ENCODE peak calls at places on chromosomes 12 and 14, in seven cellular contexts. H is ovary; S is choroid plexus epithelial cell; X is RWPE1; R is fibroblast of pulmonary artery; Y is CD8-positive, alpha-beta T cell; Q is cardiac muscle cell. V is an unnamed sample.

GRCh38 chr12:104588048-104588942 is 131.5 kb downstream of the CHST11 start:
- DNase-seq in H (no peak), S (peak), X (peak), R (peak), Y (no peak), Q (no peak), V (peak)

GRCh38 chr14:52259452-52259851 is 8.0 kb upstream of the PTGDR start:
- DNase-seq in H (no peak), S (no peak), X (no peak), R (peak), Y (no peak), Q (no peak), V (no peak)

GRCh38 chr14:95157987-95158712 is 821 bp upstream of the DICER1 start:
- DNase-seq in H (peak), S (no peak), X (no peak), R (no peak), Y (no peak), Q (no peak), V (no peak)

GRCh38 chr14:92500491-92500941 is 13.1 kb upstream of the RIN3 start:
- DNase-seq in H (no peak), S (no peak), X (no peak), R (no peak), Y (no peak), Q (no peak), V (no peak)

GRCh38 chr12:123982269-123982668 is 9.3 kb downstream of the ZNF664 start:
- DNase-seq in H (no peak), S (no peak), X (no peak), R (no peak), Y (no peak), Q (no peak), V (no peak)

GRCh38 chr12:32603858-32604257 is 75.2 kb upstream of the DNM1L start:
- DNase-seq in H (no peak), S (peak), X (no peak), R (peak), Y (no peak), Q (no peak), V (peak)

GRCh38 chr14:77324816-77325745 is 4.2 kb downstream of the GSTZ1 start:
- DNase-seq in H (no peak), S (no peak), X (no peak), R (no peak), Y (no peak), Q (no peak), V (no peak)

GRCh38 chr12:110533607-110534006 is 31.5 kb downstream of the RAD9B start:
- DNase-seq in H (no peak), S (peak), X (no peak), R (no peak), Y (no peak), Q (no peak), V (no peak)

GRCh38 chr14:60723218-60724079 is 702 bp downstream of the SIX4 start:
- DNase-seq in H (peak), S (peak), X (peak), R (peak), Y (peak), Q (peak), V (peak)

GRCh38 chr12:51620448-51620847 is 29.4 kb downstream of the SCN8A start:
- DNase-seq in H (no peak), S (peak), X (no peak), R (peak), Y (no peak), Q (no peak), V (no peak)

GRCh38 chr12:46088040-46088439 is 97.7 kb upstream of the SCAF11 start:
- DNase-seq in H (no peak), S (no peak), X (no peak), R (no peak), Y (no peak), Q (no peak), V (no peak)

GRCh38 chr12:2051700-2052625 is 824 bp upstream of the CACNA1C start:
- DNase-seq in H (peak), S (no peak), X (no peak), R (no peak), Y (no peak), Q (peak), V (no peak)
- TF ChIP-seq CTCF in H (no peak), S (peak), X (no peak), R (no peak), Y (no peak), Q (peak), V (no peak)

DNA sequence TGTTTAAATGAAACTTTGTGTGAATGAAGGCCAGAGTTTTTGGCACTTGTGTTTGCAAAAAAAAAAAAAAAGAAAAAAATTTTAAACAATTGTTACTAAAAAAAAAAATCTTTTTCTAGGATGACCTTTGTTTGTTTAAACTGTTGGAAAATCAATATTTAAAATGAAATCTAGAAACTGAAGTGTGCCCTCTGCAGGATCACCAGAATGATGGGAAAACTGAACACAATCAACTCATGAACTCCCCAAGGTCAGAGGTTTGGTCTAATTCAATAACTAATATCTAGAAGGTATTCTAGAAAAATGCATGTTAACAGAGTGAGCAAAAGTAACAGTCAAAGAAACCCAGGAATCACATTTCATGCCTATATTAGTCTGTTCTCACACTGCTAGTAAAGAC is 448.9 kb downstream of the FLRT2 start:
- DNase-seq in H (no peak), S (no peak), X (no peak), R (no peak), Y (no peak), Q (no peak), V (no peak)
- TF ChIP-seq CTCF in H (no peak), S (peak), X (no peak), R (no peak), Y (no peak), Q (no peak), V (no peak)

GRCh38 chr12:70576341-70577282 is 60.6 kb downstream of the PTPRB start:
- DNase-seq in H (no peak), S (peak), X (peak), R (peak), Y (no peak), Q (peak), V (peak)
- TF ChIP-seq CTCF in H (peak), S (peak), X (peak), R (peak), Y (peak), Q (peak), V (peak)

GRCh38 chr12:19645823-19646222 is 206.5 kb downstream of the AEBP2 start:
- DNase-seq in H (no peak), S (no peak), X (no peak), R (no peak), Y (no peak), Q (no peak), V (no peak)

GRCh38 chr12:19641235-19642080 is 202.2 kb downstream of the AEBP2 start:
- DNase-seq in H (no peak), S (no peak), X (no peak), R (peak), Y (no peak), Q (no peak), V (no peak)

GRCh38 chr12:19646599-19646998 is 207.3 kb downstream of the AEBP2 start:
- DNase-seq in H (no peak), S (no peak), X (no peak), R (no peak), Y (no peak), Q (no peak), V (no peak)

GRCh38 chr12:19642305-19642704 is 203.0 kb downstream of the AEBP2 start:
- DNase-seq in H (no peak), S (no peak), X (no peak), R (no peak), Y (no peak), Q (no peak), V (no peak)

DNA sequence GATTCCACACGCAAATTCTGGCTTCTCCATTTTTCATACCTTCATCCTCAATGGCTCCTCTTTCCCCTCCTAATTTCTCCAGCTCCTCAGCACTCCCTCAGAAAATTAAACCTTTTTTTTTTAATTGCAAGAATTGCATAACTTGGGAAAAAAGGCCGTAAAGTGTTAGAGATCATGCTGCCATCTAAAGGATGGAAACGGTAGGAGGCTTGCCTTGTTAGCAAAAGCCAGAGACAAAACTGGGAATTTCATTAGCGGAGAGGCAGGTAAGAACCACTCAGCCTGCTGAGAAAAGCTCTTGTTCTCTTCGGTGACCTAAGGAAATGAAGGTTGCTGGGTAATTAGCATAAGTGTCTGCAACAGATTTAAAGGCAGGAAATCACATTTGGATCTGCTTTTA is 204.3 kb downstream of the AEBP2 start:
- DNase-seq in H (no peak), S (peak), X (peak), R (peak), Y (no peak), Q (peak), V (peak)
- TF ChIP-seq CTCF in H (peak), S (peak), X (no peak), R (peak), Y (no peak), Q (peak), V (peak)

V was measured in MCF 10A.